ENCODE peak calls at places on chromosomes 12 and 14, in ten cellular contexts. Y, L, A, P, U, M, W, F, Q and J are unnamed samples.

GRCh38 chr12:124737040-124737419 is 126.6 kb downstream of the SCARB1 start:
- DNase-seq in Y (no peak), L (no peak), A (no peak), P (no peak), U (no peak), M (no peak), W (no peak), F (no peak), Q (no peak), J (no peak)

GRCh38 chr14:39265032-39265431 is 31.3 kb downstream of the MIA2 start:
- DNase-seq in Y (no peak), L (no peak), A (peak), P (no peak), U (no peak), M (peak), W (no peak), F (no peak), Q (no peak), J (no peak)

GRCh38 chr14:48584031-48584430 is 908.6 kb upstream of the MDGA2 start:
- DNase-seq in Y (no peak), L (no peak), A (no peak), P (no peak), U (no peak), M (peak), W (no peak), F (no peak), Q (no peak), J (no peak)

GRCh38 chr14:105710119-105711057 is 184.0 kb downstream of the TMEM121 start:
- DNase-seq in Y (no peak), L (peak), A (peak), P (no peak), U (no peak), M (no peak), W (no peak), F (no peak), Q (no peak), J (no peak)

GRCh38 chr12:6267007-6267721 is 43.3 kb upstream of the PLEKHG6 start:
- DNase-seq in Y (no peak), L (peak), A (no peak), P (no peak), U (no peak), M (peak), W (no peak), F (no peak), Q (no peak), J (no peak)

GRCh38 chr14:34175574-34175973 is 224.7 kb upstream of the EGLN3 start:
- DNase-seq in Y (no peak), L (no peak), A (no peak), P (no peak), U (no peak), M (no peak), W (no peak), F (no peak), Q (no peak), J (no peak)

GRCh38 chr12:95318071-95318545 is 100.5 kb downstream of the VEZT start:
- DNase-seq in Y (no peak), L (no peak), A (no peak), P (no peak), U (no peak), M (peak), W (no peak), F (no peak), Q (no peak), J (no peak)

GRCh38 chr12:123457980-123458779 is at the start of gene SNRNP35:
- DNase-seq in Y (peak), L (peak), A (peak), P (peak), U (peak), M (peak), W (peak), F (peak), Q (peak), J (no peak)

GRCh38 chr14:74545386-74545785 is 51.8 kb downstream of the ISCA2 start:
- DNase-seq in Y (no peak), L (no peak), A (no peak), P (no peak), U (no peak), M (no peak), W (no peak), F (no peak), Q (no peak), J (no peak)

GRCh38 chr14:80387563-80387981 is 176.3 kb upstream of the DIO2 start:
- DNase-seq in Y (no peak), L (no peak), A (no peak), P (no peak), U (peak), M (no peak), W (no peak), F (no peak), Q (no peak), J (no peak)

GRCh38 chr14:89767861-89768268 is 186.7 kb downstream of the EFCAB11 start:
- DNase-seq in Y (peak), L (no peak), A (peak), P (no peak), U (peak), M (peak), W (peak), F (no peak), Q (peak), J (no peak)

GRCh38 chr14:56002876-56003625 is 115.2 kb upstream of the PELI2 start:
- DNase-seq in Y (peak), L (no peak), A (no peak), P (no peak), U (no peak), M (no peak), W (peak), F (no peak), Q (peak), J (no peak)

GRCh38 chr12:82730832-82731497 is 44.3 kb downstream of the TMTC2 start:
- DNase-seq in Y (no peak), L (no peak), A (peak), P (no peak), U (no peak), M (no peak), W (no peak), F (no peak), Q (no peak), J (no peak)

GRCh38 chr12:113684053-113684907 is 212.6 kb upstream of the LHX5 start:
- DNase-seq in Y (peak), L (no peak), A (no peak), P (no peak), U (no peak), M (peak), W (no peak), F (no peak), Q (peak), J (no peak)

GRCh38 chr14:94016446-94016976 is 9.6 kb upstream of the OTUB2 start:
- DNase-seq in Y (no peak), L (no peak), A (no peak), P (no peak), U (no peak), M (no peak), W (no peak), F (no peak), Q (no peak), J (no peak)

GRCh38 chr14:36721877-36722276 is 60.2 kb downstream of the PAX9 start:
- DNase-seq in Y (no peak), L (no peak), A (no peak), P (no peak), U (no peak), M (no peak), W (no peak), F (no peak), Q (no peak), J (no peak)

GRCh38 chr12:49698619-49699545 is 8.3 kb downstream of the FMNL3 start:
- DNase-seq in Y (peak), L (no peak), A (peak), P (no peak), U (peak), M (peak), W (no peak), F (peak), Q (no peak), J (no peak)

GRCh38 chr12:82097438-82097837 is 260.7 kb downstream of the CCDC59 start:
- DNase-seq in Y (no peak), L (no peak), A (no peak), P (no peak), U (no peak), M (no peak), W (no peak), F (no peak), Q (no peak), J (no peak)

GRCh38 chr12:129911437-129912049 is 7.7 kb upstream of the TMEM132D start:
- DNase-seq in Y (peak), L (peak), A (peak), P (peak), U (peak), M (peak), W (no peak), F (no peak), Q (peak), J (no peak)

DNA sequence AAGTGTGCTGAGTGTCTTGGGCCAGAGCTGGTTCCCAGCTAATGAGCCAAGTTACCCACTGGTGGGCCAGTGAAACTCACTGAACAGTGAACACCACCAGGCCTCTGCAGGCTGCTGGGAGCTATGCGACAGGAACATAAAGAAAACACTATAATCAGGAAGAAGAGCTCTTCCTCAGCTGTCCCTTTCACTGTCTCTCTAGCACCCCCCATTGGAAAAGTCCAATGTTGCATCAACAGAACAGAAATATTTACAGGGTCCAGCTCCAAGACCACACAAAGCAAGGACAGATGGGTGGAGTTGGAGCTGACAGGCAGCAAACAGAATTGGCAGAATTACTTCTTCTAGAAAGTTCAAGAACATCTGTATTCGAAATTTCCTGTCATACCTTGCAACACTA is 903.6 kb upstream of the TMEM132C start:
- DNase-seq in Y (peak), L (no peak), A (peak), P (no peak), U (no peak), M (peak), W (no peak), F (no peak), Q (no peak), J (no peak)
- TF ChIP-seq CTCF in Y (peak), L (no peak), A (peak), P (no peak), U (no peak), M (peak), W (no peak), F (no peak), Q (peak), J (peak)

GRCh38 chr14:22796087-22796707 is 19.0 kb downstream of the SLC7A7 start:
- DNase-seq in Y (no peak), L (no peak), A (no peak), P (no peak), U (no peak), M (no peak), W (no peak), F (no peak), Q (no peak), J (no peak)
- TF ChIP-seq CTCF in Y (no peak), L (no peak), A (no peak), P (no peak), U (no peak), M (no peak), W (no peak), F (no peak), Q (no peak), J (no peak)

DNA sequence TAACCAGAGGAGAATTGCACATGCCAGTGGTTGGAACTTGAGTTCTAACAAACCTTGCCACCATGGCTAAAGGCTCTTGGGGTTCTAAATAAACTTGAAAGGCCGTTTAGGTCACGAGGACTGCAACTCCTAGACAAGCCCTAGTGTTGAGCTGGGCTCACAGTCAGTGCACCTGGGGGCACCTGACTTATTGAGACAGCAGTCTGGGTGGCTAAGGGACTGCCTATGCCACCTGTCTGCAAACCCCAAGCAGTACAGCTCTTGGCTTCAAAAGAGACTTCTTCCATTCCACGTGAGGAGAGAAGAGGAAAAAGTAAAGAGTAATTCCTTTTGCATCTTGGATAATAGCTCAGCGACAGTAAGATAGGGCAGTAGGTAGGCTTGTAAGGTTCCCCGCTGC is 765.6 kb upstream of the FOXG1 start:
- DNase-seq in Y (no peak), L (no peak), A (no peak), P (no peak), U (no peak), M (no peak), W (no peak), F (no peak), Q (no peak), J (no peak)
- TF ChIP-seq CTCF in Y (no peak), L (no peak), A (no peak), P (no peak), U (no peak), M (no peak), W (no peak), F (no peak), Q (no peak), J (no peak)

GRCh38 chr12:115799610-115800009 is 477.9 kb downstream of the MED13L start:
- DNase-seq in Y (no peak), L (no peak), A (no peak), P (no peak), U (no peak), M (no peak), W (no peak), F (no peak), Q (no peak), J (no peak)
- TF ChIP-seq CTCF in Y (no peak), L (no peak), A (no peak), P (no peak), U (no peak), M (no peak), W (no peak), F (no peak), Q (no peak), J (no peak)

DNA sequence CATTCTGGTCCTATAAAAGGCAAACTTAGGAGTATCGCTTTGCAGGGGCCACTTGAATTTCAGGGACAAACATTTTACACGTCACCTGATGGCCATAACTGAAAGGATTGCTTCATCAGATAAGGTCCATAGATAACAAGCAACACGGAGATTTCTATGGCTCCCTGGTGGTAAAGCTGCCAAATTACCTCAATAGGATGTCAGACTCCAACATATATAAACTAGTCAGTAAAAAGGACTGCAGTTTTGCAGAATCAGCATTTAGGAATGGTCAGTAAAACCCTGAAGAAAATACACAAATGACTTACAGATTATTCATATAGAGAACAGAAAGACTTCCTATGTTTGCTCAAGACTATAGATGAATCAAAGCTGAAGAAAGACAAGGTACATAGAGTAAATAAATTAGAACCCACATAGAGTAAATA is 66.1 kb upstream of the GRIP1 start:
- DNase-seq in Y (no peak), L (no peak), A (peak), P (no peak), U (no peak), M (no peak), W (no peak), F (no peak), Q (no peak), J (no peak)
- TF ChIP-seq CTCF in Y (no peak), L (no peak), A (no peak), P (no peak), U (no peak), M (no peak), W (no peak), F (no peak), Q (no peak), J (no peak)